ENCODE peak calls at places on chromosomes 7 and 10, in nine cellular contexts. L, P, Q, W, H, J, D, N and K are unnamed samples.
A peak's percentile ranks its signal among the peaks of the same experiment; 100 is the strongest.

GRCh38 chr10:131889755-131890154 is 11.1 kb upstream of the PPP2R2D start:
- DNase-seq in D (no peak), N (no peak), Q (no peak), W (no peak), H (no peak), L (no peak), J (no peak), P (no peak), K (no peak)

GRCh38 chr7:156746891-156747290 is 106.3 kb downstream of the RNF32 start:
- DNase-seq in P (no peak), L (no peak), W (no peak), J (no peak), N (no peak), H (no peak), D (no peak), Q (no peak), K (no peak)

GRCh38 chr7:92732451-92733036 is 103.8 kb downstream of the CDK6 start:
- DNase-seq in L (no peak), W (no peak), J (no peak), D (no peak), Q (no peak), N (no peak), H (no peak), P (no peak), K (peak; percentile 43)

GRCh38 chr10:49768731-49769130 is 6.6 kb upstream of the OGDHL start:
- DNase-seq in Q (no peak), D (no peak), N (no peak), J (no peak), W (no peak), L (no peak), P (no peak), H (no peak), K (no peak)

GRCh38 chr7:137755438-137755837 is 91.3 kb downstream of the DGKI start:
- DNase-seq in L (no peak), W (no peak), Q (no peak), P (no peak), H (no peak), D (no peak), J (no peak), N (no peak), K (peak; percentile 93)

GRCh38 chr10:110209926-110210662 is 2.7 kb downstream of the MXI1 start:
- DNase-seq in D (peak; percentile 57), W (peak; percentile 29), L (no peak), Q (no peak), J (no peak), H (peak; percentile 49), N (no peak), P (peak; percentile 54), K (peak; percentile 0)

GRCh38 chr10:4131407-4132215 is 346.6 kb upstream of the KLF6 start:
- DNase-seq in H (peak; percentile 42), L (peak; percentile 27), N (peak; percentile 92), P (peak; percentile 92), W (peak; percentile 73), D (no peak), Q (peak; percentile 71), J (no peak), K (peak; percentile 96)

GRCh38 chr7:142196066-142196840 is 61.6 kb downstream of the PRSS58 start:
- DNase-seq in N (no peak), W (peak; percentile 26), J (no peak), L (no peak), D (no peak), Q (no peak), P (no peak), H (no peak), K (no peak)

GRCh38 chr10:122033224-122033926 is 44.4 kb downstream of the TACC2 start:
- DNase-seq in W (no peak), L (no peak), N (no peak), P (no peak), J (no peak), Q (no peak), H (no peak), D (no peak), K (peak; percentile 18)